ENCODE peak calls at places on chromosomes 16 and 17, in eight cellular contexts. G is CD8-positive, alpha-beta T cell; F is hepatocyte; X is tibial nerve; V is tibial artery; C is left ventricle myocardium inferior; D is psoas muscle; O is RWPE1. R is an unnamed sample.

GRCh38 chr16:27951752-27952151 is 111.8 kb downstream of the GSG1L start:
- DNase-seq in D (no peak), C (no peak), O (no peak), X (no peak), F (no peak), V (no peak), G (no peak), R (no peak)

GRCh38 chr16:1613240-1613639 is 1.1 kb downstream of the CRAMP1 start:
- DNase-seq in V (no peak), G (no peak), D (no peak), C (no peak), X (no peak), F (peak; percentile 22), O (peak; percentile 16), R (no peak)

GRCh38 chr16:67170168-67170947 is at the start of gene NOL3:
- DNase-seq in X (peak; percentile 62), G (no peak), D (peak; percentile 89), C (peak; percentile 90), V (peak; percentile 96), F (peak; percentile 88), O (peak; percentile 79), R (peak; percentile 84)

GRCh38 chr16:31485571-31485970 is 2.6 kb downstream of the SLC5A2 start:
- DNase-seq in F (no peak), O (no peak), G (no peak), V (no peak), D (no peak), C (no peak), X (no peak), R (no peak)

GRCh38 chr16:88373927-88374492 is 8.7 kb upstream of the ZNF469 start:
- DNase-seq in G (no peak), O (no peak), V (peak; percentile 20), F (no peak), D (peak; percentile 3), X (no peak), C (no peak), R (no peak)

GRCh38 chr17:18332909-18333489 is 17.9 kb downstream of the SMCR8 start:
- DNase-seq in C (no peak), F (no peak), X (no peak), D (no peak), O (no peak), G (no peak), V (no peak), R (no peak)

GRCh38 chr17:15456972-15457722 is 10.3 kb downstream of the CDRT4 start:
- DNase-seq in D (peak; percentile 88), O (no peak), C (peak; percentile 59), V (peak; percentile 84), X (peak; percentile 78), G (no peak), F (peak; percentile 82), R (no peak)

GRCh38 chr17:16027708-16028584 is 28.3 kb downstream of the TTC19 start:
- DNase-seq in V (no peak), G (peak; percentile 11), X (no peak), F (peak; percentile 68), C (no peak), D (no peak), O (peak; percentile 90), R (peak; percentile 50)

GRCh38 chr17:9628509-9628908 is 16.8 kb upstream of the USP43 start:
- DNase-seq in V (no peak), C (no peak), O (peak; percentile 14), X (no peak), D (no peak), G (no peak), F (no peak), R (no peak)

GRCh38 chr17:78937561-78937960 is 12.4 kb upstream of the TIMP2 start:
- DNase-seq in F (no peak), O (no peak), C (no peak), V (no peak), D (no peak), G (no peak), X (no peak), R (no peak)

GRCh38 chr16:58114827-58115825 is 14.1 kb downstream of the CFAP20 start:
- DNase-seq in X (no peak), V (no peak), O (no peak), F (peak; percentile 58), D (no peak), G (no peak), C (no peak), R (no peak)

GRCh38 chr17:76532072-76532651 is 5.3 kb downstream of the CYGB start:
- DNase-seq in G (no peak), C (no peak), X (no peak), V (no peak), F (no peak), O (peak; percentile 73), D (no peak), R (no peak)

GRCh38 chr17:38464251-38464722 is 36.0 kb downstream of the ARHGAP23 start:
- DNase-seq in O (no peak), C (peak; percentile 68), V (peak; percentile 96), X (peak; percentile 45), G (no peak), D (peak; percentile 72), F (no peak), R (peak; percentile 21)

GRCh38 chr17:82668631-82669099 is 20.4 kb upstream of the WDR45B start:
- DNase-seq in G (no peak), D (peak; percentile 61), X (no peak), C (peak; percentile 59), F (peak; percentile 81), O (peak; percentile 60), V (peak; percentile 83), R (peak; percentile 85)

GRCh38 chr17:61486135-61487120 is 34.2 kb downstream of the TBX4 start:
- DNase-seq in X (no peak), O (no peak), D (no peak), G (no peak), C (no peak), F (no peak), V (no peak), R (no peak)

GRCh38 chr17:30278032-30278431 is 13.7 kb downstream of the BLMH start:
- DNase-seq in O (no peak), F (peak; percentile 46), G (no peak), X (peak; percentile 21), D (no peak), V (no peak), C (peak; percentile 20), R (no peak)
- TF ChIP-seq CTCF in O (peak; percentile 18), F (peak; percentile 55), G (peak; percentile 36), X (no peak), D (peak; percentile 51), V (peak; percentile 48), C (peak; percentile 66), R (no peak)

DNA sequence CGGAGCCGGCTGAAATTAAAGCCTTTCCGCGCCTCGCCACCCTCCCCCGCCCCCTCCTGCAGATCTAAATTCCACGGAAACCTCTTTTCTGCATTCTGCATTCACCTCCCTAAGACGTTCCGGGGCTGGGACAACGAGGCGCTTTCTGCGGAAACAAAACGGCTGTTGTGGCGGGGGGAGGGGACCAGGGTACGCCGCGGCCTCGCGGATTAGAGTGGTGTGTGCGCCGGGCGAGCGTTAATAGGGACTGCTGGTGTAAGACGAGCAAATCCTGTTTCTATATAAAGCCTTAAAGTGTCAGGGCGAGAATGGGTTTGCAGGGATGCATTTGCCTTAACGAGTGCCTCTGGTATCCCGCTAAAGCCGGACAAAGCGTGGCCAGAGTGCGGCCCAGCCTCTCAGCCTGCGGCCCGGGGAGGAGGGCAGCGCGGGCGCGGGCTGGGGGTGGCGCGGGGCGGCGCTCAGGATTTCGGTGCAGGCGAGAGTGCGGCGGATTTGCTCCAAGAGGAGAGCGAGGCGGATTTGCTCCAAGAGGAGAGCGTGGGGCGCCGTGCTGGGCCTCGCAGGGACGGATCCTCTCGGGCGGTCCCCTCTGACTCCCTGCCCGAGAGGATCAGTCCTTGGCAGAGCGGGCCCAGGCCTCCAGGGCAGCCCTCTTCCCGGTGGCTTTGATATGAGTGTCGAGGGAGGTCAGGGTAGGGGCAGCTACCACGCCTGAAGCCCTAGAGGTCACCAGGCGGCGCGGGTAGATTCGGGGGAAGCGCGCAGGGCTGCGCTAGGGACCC is 5.1 kb downstream of the BAHCC1 start:
- DNase-seq in X (no peak), O (no peak), D (peak; percentile 56), C (peak; percentile 60), V (no peak), F (no peak), G (no peak), R (no peak)
- TF ChIP-seq CTCF in X (no peak), O (no peak), D (no peak), C (no peak), V (no peak), F (no peak), G (no peak), R (no peak)

GRCh38 chr17:40986920-40987319 is 2.8 kb upstream of the KRT40 start:
- DNase-seq in D (no peak), F (no peak), X (no peak), V (no peak), O (no peak), G (no peak), C (no peak), R (no peak)
- TF ChIP-seq CTCF in D (no peak), F (no peak), X (no peak), V (no peak), O (no peak), G (no peak), C (no peak), R (no peak)

GRCh38 chr16:68995011-68995504 is 110.4 kb upstream of the HAS3 start:
- DNase-seq in O (peak; percentile 74), V (no peak), C (no peak), F (peak; percentile 26), X (no peak), G (no peak), D (no peak), R (no peak)
- TF ChIP-seq CTCF in O (peak; percentile 48), V (no peak), C (peak; percentile 36), F (peak; percentile 23), X (no peak), G (no peak), D (no peak), R (no peak)

R was measured in GM13976.